ENCODE peak calls at places on chromosomes 7 and 10, in eight cellular contexts. One of them, this sample, is unnamed.

GRCh38 chr10:71546220-71546619 is 149.5 kb downstream of the CDH23 start:
- DNase-seq in stimulated activated CD4-positive, alpha-beta T cell treated with anti-CD3 and anti-CD28 coated beads, Interleukin-2, amount 100 ng/mL, for 24 hours: no peak
- DNase-seq in activated naive CD4-positive, alpha-beta T cell treated with anti-CD3 and anti-CD28 coated beads, Interleukin-2, amount 50 U/mL, for 16 hours: no peak
- DNase-seq in activated CD8-positive, alpha-beta memory T cell treated with anti-CD3 and anti-CD28 coated beads, Interleukin-2, amount 50 U/mL, for 4 hours: no peak
- DNase-seq in Kasumi-1: no peak
- DNase-seq in sciatic nerve: no peak
- DNase-seq in activated T-helper 1 cell treated with Interleukin-2 at 50 U/mL for 16 hours: no peak
- DNase-seq in T-helper 9 cell: no peak
- DNase-seq in this sample: no peak

GRCh38 chr10:89241491-89242339 is 9.9 kb downstream of the LIPA start:
- DNase-seq in sciatic nerve: no peak
- DNase-seq in Kasumi-1: no peak
- DNase-seq in T-helper 9 cell: no peak
- DNase-seq in activated naive CD4-positive, alpha-beta T cell treated with anti-CD3 and anti-CD28 coated beads, Interleukin-2, amount 50 U/mL, for 16 hours: no peak
- DNase-seq in activated T-helper 1 cell treated with Interleukin-2 at 50 U/mL for 16 hours: no peak
- DNase-seq in stimulated activated CD4-positive, alpha-beta T cell treated with anti-CD3 and anti-CD28 coated beads, Interleukin-2, amount 100 ng/mL, for 24 hours: no peak
- DNase-seq in activated CD8-positive, alpha-beta memory T cell treated with anti-CD3 and anti-CD28 coated beads, Interleukin-2, amount 50 U/mL, for 4 hours: no peak
- DNase-seq in this sample: no peak

GRCh38 chr10:103820101-103821062 is 35.0 kb downstream of the SH3PXD2A start:
- DNase-seq in Kasumi-1: peak
- DNase-seq in activated T-helper 1 cell treated with Interleukin-2 at 50 U/mL for 16 hours: no peak
- DNase-seq in activated naive CD4-positive, alpha-beta T cell treated with anti-CD3 and anti-CD28 coated beads, Interleukin-2, amount 50 U/mL, for 16 hours: no peak
- DNase-seq in stimulated activated CD4-positive, alpha-beta T cell treated with anti-CD3 and anti-CD28 coated beads, Interleukin-2, amount 100 ng/mL, for 24 hours: no peak
- DNase-seq in T-helper 9 cell: no peak
- DNase-seq in sciatic nerve: peak
- DNase-seq in activated CD8-positive, alpha-beta memory T cell treated with anti-CD3 and anti-CD28 coated beads, Interleukin-2, amount 50 U/mL, for 4 hours: no peak
- DNase-seq in this sample: no peak

GRCh38 chr7:105497016-105497415 is 25.1 kb downstream of the PUS7 start:
- DNase-seq in activated CD8-positive, alpha-beta memory T cell treated with anti-CD3 and anti-CD28 coated beads, Interleukin-2, amount 50 U/mL, for 4 hours: no peak
- DNase-seq in Kasumi-1: no peak
- DNase-seq in stimulated activated CD4-positive, alpha-beta T cell treated with anti-CD3 and anti-CD28 coated beads, Interleukin-2, amount 100 ng/mL, for 24 hours: no peak
- DNase-seq in activated T-helper 1 cell treated with Interleukin-2 at 50 U/mL for 16 hours: no peak
- DNase-seq in activated naive CD4-positive, alpha-beta T cell treated with anti-CD3 and anti-CD28 coated beads, Interleukin-2, amount 50 U/mL, for 16 hours: no peak
- DNase-seq in T-helper 9 cell: no peak
- DNase-seq in sciatic nerve: no peak
- DNase-seq in this sample: no peak

GRCh38 chr10:72323108-72323932 is 31.4 kb downstream of the DNAJB12 start:
- DNase-seq in T-helper 9 cell: no peak
- DNase-seq in activated naive CD4-positive, alpha-beta T cell treated with anti-CD3 and anti-CD28 coated beads, Interleukin-2, amount 50 U/mL, for 16 hours: no peak
- DNase-seq in stimulated activated CD4-positive, alpha-beta T cell treated with anti-CD3 and anti-CD28 coated beads, Interleukin-2, amount 100 ng/mL, for 24 hours: no peak
- DNase-seq in activated CD8-positive, alpha-beta memory T cell treated with anti-CD3 and anti-CD28 coated beads, Interleukin-2, amount 50 U/mL, for 4 hours: no peak
- DNase-seq in Kasumi-1: no peak
- DNase-seq in activated T-helper 1 cell treated with Interleukin-2 at 50 U/mL for 16 hours: no peak
- DNase-seq in sciatic nerve: no peak
- DNase-seq in this sample: no peak

GRCh38 chr10:90787906-90788491 is 69.8 kb downstream of the HTR7 start:
- DNase-seq in stimulated activated CD4-positive, alpha-beta T cell treated with anti-CD3 and anti-CD28 coated beads, Interleukin-2, amount 100 ng/mL, for 24 hours: peak
- DNase-seq in sciatic nerve: no peak
- DNase-seq in activated T-helper 1 cell treated with Interleukin-2 at 50 U/mL for 16 hours: no peak
- DNase-seq in activated naive CD4-positive, alpha-beta T cell treated with anti-CD3 and anti-CD28 coated beads, Interleukin-2, amount 50 U/mL, for 16 hours: no peak
- DNase-seq in activated CD8-positive, alpha-beta memory T cell treated with anti-CD3 and anti-CD28 coated beads, Interleukin-2, amount 50 U/mL, for 4 hours: no peak
- DNase-seq in Kasumi-1: peak
- DNase-seq in T-helper 9 cell: no peak
- DNase-seq in this sample: no peak

GRCh38 chr10:100506596-100507356 is 12.9 kb downstream of the SEC31B start:
- DNase-seq in activated T-helper 1 cell treated with Interleukin-2 at 50 U/mL for 16 hours: no peak
- DNase-seq in stimulated activated CD4-positive, alpha-beta T cell treated with anti-CD3 and anti-CD28 coated beads, Interleukin-2, amount 100 ng/mL, for 24 hours: no peak
- DNase-seq in sciatic nerve: no peak
- DNase-seq in activated CD8-positive, alpha-beta memory T cell treated with anti-CD3 and anti-CD28 coated beads, Interleukin-2, amount 50 U/mL, for 4 hours: no peak
- DNase-seq in Kasumi-1: no peak
- DNase-seq in activated naive CD4-positive, alpha-beta T cell treated with anti-CD3 and anti-CD28 coated beads, Interleukin-2, amount 50 U/mL, for 16 hours: no peak
- DNase-seq in T-helper 9 cell: no peak
- DNase-seq in this sample: no peak

GRCh38 chr7:110386914-110387313 is 704.0 kb upstream of the LRRN3 start:
- DNase-seq in sciatic nerve: no peak
- DNase-seq in activated T-helper 1 cell treated with Interleukin-2 at 50 U/mL for 16 hours: no peak
- DNase-seq in stimulated activated CD4-positive, alpha-beta T cell treated with anti-CD3 and anti-CD28 coated beads, Interleukin-2, amount 100 ng/mL, for 24 hours: no peak
- DNase-seq in activated CD8-positive, alpha-beta memory T cell treated with anti-CD3 and anti-CD28 coated beads, Interleukin-2, amount 50 U/mL, for 4 hours: no peak
- DNase-seq in T-helper 9 cell: no peak
- DNase-seq in activated naive CD4-positive, alpha-beta T cell treated with anti-CD3 and anti-CD28 coated beads, Interleukin-2, amount 50 U/mL, for 16 hours: no peak
- DNase-seq in Kasumi-1: no peak
- DNase-seq in this sample: no peak

GRCh38 chr10:79038841-79039201 is 29.9 kb upstream of the ZMIZ1 start:
- DNase-seq in activated naive CD4-positive, alpha-beta T cell treated with anti-CD3 and anti-CD28 coated beads, Interleukin-2, amount 50 U/mL, for 16 hours: no peak
- DNase-seq in activated T-helper 1 cell treated with Interleukin-2 at 50 U/mL for 16 hours: no peak
- DNase-seq in activated CD8-positive, alpha-beta memory T cell treated with anti-CD3 and anti-CD28 coated beads, Interleukin-2, amount 50 U/mL, for 4 hours: no peak
- DNase-seq in sciatic nerve: peak
- DNase-seq in Kasumi-1: no peak
- DNase-seq in T-helper 9 cell: no peak
- DNase-seq in stimulated activated CD4-positive, alpha-beta T cell treated with anti-CD3 and anti-CD28 coated beads, Interleukin-2, amount 100 ng/mL, for 24 hours: no peak
- DNase-seq in this sample: no peak

GRCh38 chr10:26439436-26440090 is 1.4 kb downstream of the APBB1IP start:
- DNase-seq in sciatic nerve: no peak
- DNase-seq in activated CD8-positive, alpha-beta memory T cell treated with anti-CD3 and anti-CD28 coated beads, Interleukin-2, amount 50 U/mL, for 4 hours: no peak
- DNase-seq in T-helper 9 cell: no peak
- DNase-seq in Kasumi-1: peak
- DNase-seq in activated T-helper 1 cell treated with Interleukin-2 at 50 U/mL for 16 hours: no peak
- DNase-seq in stimulated activated CD4-positive, alpha-beta T cell treated with anti-CD3 and anti-CD28 coated beads, Interleukin-2, amount 100 ng/mL, for 24 hours: no peak
- DNase-seq in activated naive CD4-positive, alpha-beta T cell treated with anti-CD3 and anti-CD28 coated beads, Interleukin-2, amount 50 U/mL, for 16 hours: no peak
- DNase-seq in this sample: no peak

GRCh38 chr7:18590259-18590658 is 94.7 kb downstream of the HDAC9 start:
- DNase-seq in Kasumi-1: peak
- DNase-seq in activated CD8-positive, alpha-beta memory T cell treated with anti-CD3 and anti-CD28 coated beads, Interleukin-2, amount 50 U/mL, for 4 hours: no peak
- DNase-seq in activated T-helper 1 cell treated with Interleukin-2 at 50 U/mL for 16 hours: no peak
- DNase-seq in stimulated activated CD4-positive, alpha-beta T cell treated with anti-CD3 and anti-CD28 coated beads, Interleukin-2, amount 100 ng/mL, for 24 hours: no peak
- DNase-seq in sciatic nerve: no peak
- DNase-seq in activated naive CD4-positive, alpha-beta T cell treated with anti-CD3 and anti-CD28 coated beads, Interleukin-2, amount 50 U/mL, for 16 hours: no peak
- DNase-seq in T-helper 9 cell: no peak
- DNase-seq in this sample: no peak

GRCh38 chr7:84744388-84744787 is 442.5 kb downstream of the SEMA3D start:
- DNase-seq in stimulated activated CD4-positive, alpha-beta T cell treated with anti-CD3 and anti-CD28 coated beads, Interleukin-2, amount 100 ng/mL, for 24 hours: no peak
- DNase-seq in activated T-helper 1 cell treated with Interleukin-2 at 50 U/mL for 16 hours: no peak
- DNase-seq in activated CD8-positive, alpha-beta memory T cell treated with anti-CD3 and anti-CD28 coated beads, Interleukin-2, amount 50 U/mL, for 4 hours: no peak
- DNase-seq in activated naive CD4-positive, alpha-beta T cell treated with anti-CD3 and anti-CD28 coated beads, Interleukin-2, amount 50 U/mL, for 16 hours: no peak
- DNase-seq in Kasumi-1: no peak
- DNase-seq in T-helper 9 cell: no peak
- DNase-seq in sciatic nerve: no peak
- DNase-seq in this sample: no peak

GRCh38 chr10:122344741-122345258 is 29.7 kb upstream of the PLEKHA1 start:
- DNase-seq in activated naive CD4-positive, alpha-beta T cell treated with anti-CD3 and anti-CD28 coated beads, Interleukin-2, amount 50 U/mL, for 16 hours: no peak
- DNase-seq in activated T-helper 1 cell treated with Interleukin-2 at 50 U/mL for 16 hours: no peak
- DNase-seq in activated CD8-positive, alpha-beta memory T cell treated with anti-CD3 and anti-CD28 coated beads, Interleukin-2, amount 50 U/mL, for 4 hours: no peak
- DNase-seq in Kasumi-1: no peak
- DNase-seq in stimulated activated CD4-positive, alpha-beta T cell treated with anti-CD3 and anti-CD28 coated beads, Interleukin-2, amount 100 ng/mL, for 24 hours: no peak
- DNase-seq in T-helper 9 cell: no peak
- DNase-seq in sciatic nerve: no peak
- DNase-seq in this sample: no peak

GRCh38 chr10:69073025-69073424 is 14.9 kb upstream of the SRGN start:
- DNase-seq in Kasumi-1: peak
- DNase-seq in sciatic nerve: no peak
- DNase-seq in activated naive CD4-positive, alpha-beta T cell treated with anti-CD3 and anti-CD28 coated beads, Interleukin-2, amount 50 U/mL, for 16 hours: no peak
- DNase-seq in activated T-helper 1 cell treated with Interleukin-2 at 50 U/mL for 16 hours: no peak
- DNase-seq in T-helper 9 cell: no peak
- DNase-seq in activated CD8-positive, alpha-beta memory T cell treated with anti-CD3 and anti-CD28 coated beads, Interleukin-2, amount 50 U/mL, for 4 hours: no peak
- DNase-seq in stimulated activated CD4-positive, alpha-beta T cell treated with anti-CD3 and anti-CD28 coated beads, Interleukin-2, amount 100 ng/mL, for 24 hours: no peak
- DNase-seq in this sample: no peak

GRCh38 chr7:55572378-55573233 is at the start of gene VOPP1:
- DNase-seq in sciatic nerve: peak
- DNase-seq in activated CD8-positive, alpha-beta memory T cell treated with anti-CD3 and anti-CD28 coated beads, Interleukin-2, amount 50 U/mL, for 4 hours: peak
- DNase-seq in activated T-helper 1 cell treated with Interleukin-2 at 50 U/mL for 16 hours: peak
- DNase-seq in activated naive CD4-positive, alpha-beta T cell treated with anti-CD3 and anti-CD28 coated beads, Interleukin-2, amount 50 U/mL, for 16 hours: peak
- DNase-seq in stimulated activated CD4-positive, alpha-beta T cell treated with anti-CD3 and anti-CD28 coated beads, Interleukin-2, amount 100 ng/mL, for 24 hours: peak
- DNase-seq in T-helper 9 cell: peak
- DNase-seq in Kasumi-1: peak
- DNase-seq in this sample: peak

GRCh38 chr10:75743231-75743864 is 311.9 kb downstream of the LRMDA start:
- DNase-seq in activated naive CD4-positive, alpha-beta T cell treated with anti-CD3 and anti-CD28 coated beads, Interleukin-2, amount 50 U/mL, for 16 hours: no peak
- DNase-seq in T-helper 9 cell: no peak
- DNase-seq in activated T-helper 1 cell treated with Interleukin-2 at 50 U/mL for 16 hours: no peak
- DNase-seq in Kasumi-1: no peak
- DNase-seq in stimulated activated CD4-positive, alpha-beta T cell treated with anti-CD3 and anti-CD28 coated beads, Interleukin-2, amount 100 ng/mL, for 24 hours: no peak
- DNase-seq in activated CD8-positive, alpha-beta memory T cell treated with anti-CD3 and anti-CD28 coated beads, Interleukin-2, amount 50 U/mL, for 4 hours: no peak
- DNase-seq in sciatic nerve: no peak
- DNase-seq in this sample: no peak